ENCODE peak calls at places on chromosomes 13 and 19, in ten cellular contexts. T, V, Y, W, K, L, R, Z, U and Q are unnamed samples. For H3K4me1, the result is how much of the 10 kb centered on the place peaks cover.

GRCh38 chr19:11423804-11424318 is 4.7 kb upstream of the RGL3 start:
- DNase-seq in T (no peak), V (no peak), Y (no peak), W (no peak), K (no peak), L (no peak), R (no peak), Z (no peak), U (no peak), Q (no peak)

GRCh38 chr13:35838356-35838755 is 292.8 kb downstream of the DCLK1 start:
- DNase-seq in T (no peak), V (no peak), Y (no peak), W (peak), K (no peak), L (no peak), R (no peak), Z (no peak), U (no peak), Q (no peak)

GRCh38 chr19:40322271-40322610 is 26.0 kb downstream of the C19orf47 start:
- DNase-seq in T (no peak), V (no peak), Y (no peak), W (no peak), K (no peak), L (no peak), R (no peak), Z (no peak), U (no peak), Q (no peak)

GRCh38 chr19:679418-680286 is 3.5 kb downstream of the FSTL3 start:
- DNase-seq in T (peak), V (peak), Y (peak), W (peak), K (peak), L (peak), R (peak), Z (peak), U (peak), Q (peak)

GRCh38 chr13:35953537-35954206 is 177.5 kb downstream of the DCLK1 start:
- DNase-seq in T (no peak), V (no peak), Y (peak), W (peak), K (peak), L (peak), R (peak), Z (peak), U (peak), Q (peak)

GRCh38 chr13:75550159-75550567 is 572 bp downstream of the UCHL3 start:
- DNase-seq in T (peak), V (no peak), Y (no peak), W (peak), K (no peak), L (peak), R (peak), Z (no peak), U (peak), Q (peak)

GRCh38 chr19:5515737-5516136 is 52.0 kb downstream of the TINCR start:
- DNase-seq in T (no peak), V (no peak), Y (no peak), W (no peak), K (no peak), L (no peak), R (no peak), Z (no peak), U (no peak), Q (no peak)

GRCh38 chr13:67416047-67416925 is 186.2 kb upstream of the PCDH9 start:
- DNase-seq in T (peak), V (no peak), Y (no peak), W (peak), K (no peak), L (peak), R (peak), Z (peak), U (peak), Q (no peak)

GRCh38 chr13:41019578-41020347 is 647 bp upstream of the ELF1 start:
- DNase-seq in T (no peak), V (no peak), Y (no peak), W (no peak), K (no peak), L (peak), R (no peak), Z (no peak), U (no peak), Q (no peak)

GRCh38 chr13:91546865-91547264 is 148.4 kb downstream of the GPC5 start:
- DNase-seq in T (no peak), V (no peak), Y (no peak), W (peak), K (no peak), L (no peak), R (no peak), Z (no peak), U (no peak), Q (no peak)

GRCh38 chr19:10514211-10515145 is 2.8 kb downstream of the S1PR5 start:
- DNase-seq in T (no peak), V (peak), Y (no peak), W (no peak), K (no peak), L (no peak), R (no peak), Z (no peak), U (no peak), Q (no peak)

GRCh38 chr19:1082165-1082927 is 12.8 kb downstream of the POLR2E start:
- DNase-seq in T (peak), V (peak), Y (no peak), W (no peak), K (no peak), L (peak), R (peak), Z (peak), U (peak), Q (peak)

GRCh38 chr19:46173886-46174475 is 25.9 kb downstream of the IGFL2 start:
- DNase-seq in T (no peak), V (no peak), Y (no peak), W (no peak), K (no peak), L (peak), R (no peak), Z (no peak), U (no peak), Q (no peak)

GRCh38 chr13:99974939-99975561 is 3.5 kb upstream of the ZIC5 start:
- DNase-seq in T (no peak), V (no peak), Y (no peak), W (no peak), K (no peak), L (peak), R (no peak), Z (no peak), U (no peak), Q (no peak)

GRCh38 chr13:33869005-33869404 is 51.1 kb downstream of the RFC3 start:
- DNase-seq in T (no peak), V (no peak), Y (no peak), W (no peak), K (no peak), L (peak), R (no peak), Z (no peak), U (no peak), Q (no peak)

GRCh38 chr19:45539460-45539859 is 32.2 kb downstream of the VASP start:
- DNase-seq in T (no peak), V (no peak), Y (no peak), W (no peak), K (no peak), L (no peak), R (no peak), Z (no peak), U (no peak), Q (no peak)

GRCh38 chr19:48390188-48391099 is 907 bp downstream of the KDELR1 start:
- DNase-seq in T (peak), V (peak), Y (peak), W (peak), K (peak), L (peak), R (peak), Z (peak), U (no peak), Q (peak)

GRCh38 chr19:5090465-5090779 is 121.5 kb downstream of the KDM4B start:
- DNase-seq in T (no peak), V (no peak), Y (no peak), W (no peak), K (no peak), L (no peak), R (no peak), Z (no peak), U (no peak), Q (no peak)

GRCh38 chr19:35229601-35230000 is 1.1 kb upstream of the FAM187B start:
- DNase-seq in T (no peak), V (no peak), Y (no peak), W (no peak), K (no peak), L (no peak), R (no peak), Z (no peak), U (no peak), Q (no peak)

GRCh38 chr13:74487091-74487722 is 353.0 kb upstream of the KLF12 start:
- DNase-seq in T (no peak), V (no peak), Y (no peak), W (no peak), K (no peak), L (no peak), R (no peak), Z (no peak), U (no peak), Q (no peak)

GRCh38 chr19:53424968-53425597 is 6.7 kb upstream of the ZNF761 start:
- DNase-seq in T (peak), V (peak), Y (peak), W (peak), K (peak), L (peak), R (peak), Z (peak), U (no peak), Q (peak)

GRCh38 chr19:34351382-34351802 is 13.6 kb upstream of the GPI start:
- DNase-seq in T (no peak), V (no peak), Y (no peak), W (no peak), K (no peak), L (no peak), R (no peak), Z (no peak), U (no peak), Q (no peak)

GRCh38 chr19:17681505-17682125 is 6.5 kb downstream of the UNC13A start:
- DNase-seq in T (peak), V (no peak), Y (no peak), W (peak), K (peak), L (peak), R (peak), Z (no peak), U (no peak), Q (peak)

DNA sequence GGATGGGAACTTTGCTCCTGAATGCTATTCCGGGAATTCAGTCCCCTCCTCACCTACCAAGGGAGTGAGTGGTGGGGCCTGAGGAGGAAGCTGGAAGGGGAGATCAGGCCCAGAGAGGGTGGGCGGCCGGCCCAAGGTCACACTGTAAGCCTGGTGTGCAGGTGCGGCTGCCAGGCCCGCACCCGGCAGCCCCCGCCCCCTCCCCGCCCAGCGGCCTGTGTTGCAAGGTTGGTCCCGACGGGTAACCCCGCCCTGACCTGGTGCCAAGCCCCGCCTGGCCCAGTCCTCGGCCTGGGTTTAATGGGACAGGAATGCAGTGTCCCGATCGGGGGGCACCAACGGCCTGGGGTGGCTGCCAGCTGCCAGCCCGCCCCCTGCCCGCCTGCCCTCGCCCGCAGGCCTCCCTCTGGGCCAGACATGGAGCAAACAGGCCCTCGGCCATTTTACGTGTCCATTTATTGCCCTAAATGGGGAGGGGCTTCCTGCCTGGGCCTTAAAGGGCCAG is 5.5 kb downstream of the ZBTB7A start:
- DNase-seq in T (peak), V (no peak), Y (peak), W (no peak), K (peak), L (no peak), R (peak), Z (peak), U (no peak), Q (peak)
- H3K4me1 ChIP-seq in T (under half), V (half or more), Y (half or more), W (half or more), K (half or more), L (under half), R (half or more), Z (half or more), U (half or more), Q (under half)

DNA sequence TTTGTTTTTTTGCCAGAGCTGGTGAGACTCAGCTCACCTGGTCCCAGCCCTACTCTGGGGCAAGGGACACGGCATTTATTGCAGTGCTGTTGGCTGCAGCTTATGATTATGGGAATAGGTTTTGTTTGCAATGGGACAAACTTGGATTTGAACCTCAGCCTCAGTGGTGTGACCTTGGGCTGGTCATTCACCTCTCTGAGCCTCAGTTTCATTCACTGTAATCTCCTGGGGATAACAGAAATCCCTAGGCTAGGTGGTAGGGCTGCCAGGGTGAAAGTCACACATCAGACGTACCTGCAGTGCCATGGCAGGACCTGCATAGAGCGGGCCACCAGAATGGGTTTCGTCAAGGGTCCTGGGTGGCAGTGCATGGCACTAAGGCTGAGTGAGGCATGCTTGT is 73.7 kb upstream of the MEDAG start:
- DNase-seq in T (no peak), V (no peak), Y (no peak), W (no peak), K (no peak), L (no peak), R (peak), Z (no peak), U (no peak), Q (no peak)
- H3K4me1 ChIP-seq in T (under half), V (under half), Y (under half), W (under half), K (under half), L (under half), R (under half), Z (under half), U (under half), Q (under half)

GRCh38 chr13:39840201-39840600 is 184.7 kb downstream of the COG6 start:
- DNase-seq in T (no peak), V (no peak), Y (peak), W (no peak), K (no peak), L (no peak), R (no peak), Z (no peak), U (no peak), Q (no peak)
- H3K4me1 ChIP-seq in T (under half), V (under half), Y (under half), W (under half), K (under half), L (under half), R (under half), Z (under half), U (under half), Q (under half)

GRCh38 chr19:42117076-42117475 is 15.2 kb downstream of the POU2F2 start:
- DNase-seq in T (no peak), V (no peak), Y (no peak), W (no peak), K (no peak), L (no peak), R (no peak), Z (peak), U (no peak), Q (no peak)

GRCh38 chr19:42114412-42114811 is 17.8 kb downstream of the POU2F2 start:
- DNase-seq in T (no peak), V (no peak), Y (no peak), W (no peak), K (no peak), L (no peak), R (peak), Z (peak), U (no peak), Q (no peak)

GRCh38 chr19:42115219-42115618 is 17.0 kb downstream of the POU2F2 start:
- DNase-seq in T (no peak), V (no peak), Y (no peak), W (peak), K (no peak), L (no peak), R (no peak), Z (no peak), U (no peak), Q (no peak)

GRCh38 chr19:42115705-42116104 is 16.5 kb downstream of the POU2F2 start:
- DNase-seq in T (no peak), V (no peak), Y (no peak), W (no peak), K (no peak), L (no peak), R (no peak), Z (no peak), U (no peak), Q (no peak)

DNA sequence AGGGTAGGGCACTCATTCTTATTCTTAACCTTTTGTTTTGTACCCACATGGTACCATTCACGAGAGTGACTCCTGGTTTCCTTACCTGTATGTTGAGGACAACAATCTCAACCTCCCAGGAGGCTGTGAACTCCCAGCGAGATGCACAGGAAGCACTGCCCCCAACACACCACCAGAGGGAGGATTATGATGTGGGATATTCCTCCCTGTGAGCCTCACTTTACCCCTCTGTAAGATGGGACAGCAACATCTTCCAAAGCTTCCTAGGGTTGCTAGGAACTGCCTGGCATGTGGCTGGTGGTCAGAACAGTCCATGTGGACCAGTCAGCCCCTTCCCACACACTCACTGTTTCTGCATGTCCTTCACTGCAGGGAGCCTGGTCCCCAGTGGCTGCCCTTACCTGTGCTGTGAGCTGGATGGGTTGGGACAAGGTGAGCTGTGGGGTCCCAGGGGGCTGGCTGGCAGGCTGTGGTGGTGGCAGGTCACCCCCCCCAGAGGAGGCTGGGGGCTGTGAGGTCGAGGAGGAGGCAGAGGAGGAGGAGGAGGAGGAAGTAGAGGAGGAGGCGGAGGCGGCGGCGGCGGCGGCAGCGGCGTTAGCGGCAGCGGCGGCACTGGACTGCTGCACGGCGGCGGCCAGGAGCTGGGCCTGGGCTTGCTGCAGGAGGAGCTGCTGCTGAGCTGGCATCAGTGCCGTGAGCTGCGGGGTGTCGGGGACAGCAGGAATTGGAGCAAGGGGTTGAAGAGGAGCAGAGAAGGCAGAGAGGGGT is 15.8 kb downstream of the POU2F2 start:
- DNase-seq in T (no peak), V (no peak), Y (no peak), W (no peak), K (no peak), L (no peak), R (no peak), Z (peak), U (no peak), Q (no peak)
- H3K4me1 ChIP-seq in T (under half), V (under half), Y (under half), W (under half), K (under half), L (under half), R (under half), Z (under half), U (under half), Q (under half)

DNA sequence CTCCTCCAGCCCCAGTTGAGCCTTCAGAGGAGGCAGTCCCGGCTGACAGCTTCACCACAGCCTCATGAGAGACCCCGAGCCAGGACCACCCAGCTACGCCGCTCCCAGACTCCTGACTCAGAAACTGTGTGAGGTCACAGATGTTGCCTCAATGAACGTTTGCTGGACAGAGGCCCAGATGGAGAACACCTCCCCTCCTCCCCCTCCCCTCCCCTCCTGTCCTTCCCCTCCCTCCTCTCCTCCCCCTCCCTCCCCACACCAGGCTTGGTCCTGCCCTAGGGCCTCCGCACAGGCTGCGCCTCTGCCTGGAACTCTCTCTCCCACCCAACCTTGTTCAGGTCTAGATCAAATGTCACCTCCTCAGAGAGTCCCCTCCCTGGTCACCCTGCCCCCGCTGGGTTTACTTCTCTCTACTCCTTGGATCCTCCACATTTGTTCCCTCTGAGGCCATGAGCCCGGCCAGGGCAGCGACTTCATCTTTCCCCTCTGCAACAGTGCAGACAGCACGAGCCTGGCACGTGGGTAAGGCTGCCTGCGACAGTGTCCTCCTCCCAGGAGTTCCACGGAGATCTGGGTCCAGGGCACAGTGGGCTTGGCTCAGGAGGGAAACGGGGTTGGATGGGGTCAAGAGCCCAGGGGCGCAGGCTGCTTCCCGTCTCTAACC is 17.4 kb downstream of the PIP5K1C start:
- DNase-seq in T (no peak), V (no peak), Y (no peak), W (peak), K (no peak), L (peak), R (no peak), Z (no peak), U (no peak), Q (peak)
- H3K4me1 ChIP-seq in T (under half), V (under half), Y (under half), W (under half), K (under half), L (under half), R (under half), Z (under half), U (under half), Q (under half)

GRCh38 chr13:29545988-29546387 is 49.5 kb downstream of the SLC7A1 start:
- DNase-seq in T (no peak), V (no peak), Y (no peak), W (no peak), K (no peak), L (no peak), R (no peak), Z (no peak), U (no peak), Q (no peak)
- H3K4me1 ChIP-seq in T (under half), V (under half), Y (under half), W (under half), K (under half), L (under half), R (under half), Z (under half), U (under half), Q (under half)

GRCh38 chr13:109348514-109349340 is 437.7 kb downstream of the IRS2 start:
- DNase-seq in T (no peak), V (no peak), Y (no peak), W (peak), K (no peak), L (no peak), R (no peak), Z (no peak), U (no peak), Q (no peak)
- H3K4me1 ChIP-seq in T (under half), V (under half), Y (under half), W (under half), K (under half), L (under half), R (under half), Z (under half), U (under half), Q (under half)